ENCODE peak calls at places on chromosome 12, in six cellular contexts. One of them, this sample, is unnamed.

GRCh38 chr12:88496429-88497190 is 83.7 kb downstream of the KITLG start:
- DNase-seq in SK-N-SH: peak
- DNase-seq in HCT116: no peak
- DNase-seq in vagina: no peak
- DNase-seq in endothelial cell of umbilical vein: no peak
- DNase-seq in upper lobe of left lung: no peak
- DNase-seq in this sample: no peak

GRCh38 chr12:101599771-101600486 is 5.2 kb downstream of the MYBPC1 start:
- DNase-seq in SK-N-SH: no peak
- DNase-seq in vagina: no peak
- DNase-seq in HCT116: no peak
- DNase-seq in endothelial cell of umbilical vein: no peak
- DNase-seq in upper lobe of left lung: no peak
- DNase-seq in this sample: no peak

GRCh38 chr12:52074006-52074405 is 4.2 kb downstream of the ATG101 start:
- DNase-seq in vagina: no peak
- DNase-seq in upper lobe of left lung: peak
- DNase-seq in endothelial cell of umbilical vein: no peak
- DNase-seq in SK-N-SH: no peak
- DNase-seq in HCT116: no peak
- DNase-seq in this sample: no peak

GRCh38 chr12:67151891-67152290 is 117.3 kb upstream of the CAND1 start:
- DNase-seq in HCT116: no peak
- DNase-seq in upper lobe of left lung: no peak
- DNase-seq in SK-N-SH: no peak
- DNase-seq in vagina: no peak
- DNase-seq in endothelial cell of umbilical vein: no peak
- DNase-seq in this sample: peak

GRCh38 chr12:78146365-78146772 is 315.7 kb downstream of the NAV3 start:
- DNase-seq in upper lobe of left lung: no peak
- DNase-seq in HCT116: peak
- DNase-seq in endothelial cell of umbilical vein: peak
- DNase-seq in vagina: no peak
- DNase-seq in SK-N-SH: peak
- DNase-seq in this sample: no peak

GRCh38 chr12:99732121-99732520 is 84.6 kb downstream of the GARIN6 start:
- DNase-seq in HCT116: no peak
- DNase-seq in upper lobe of left lung: no peak
- DNase-seq in vagina: no peak
- DNase-seq in SK-N-SH: no peak
- DNase-seq in endothelial cell of umbilical vein: no peak
- DNase-seq in this sample: no peak

GRCh38 chr12:93073324-93073723 is 144.2 kb upstream of the EEA1 start:
- DNase-seq in endothelial cell of umbilical vein: no peak
- DNase-seq in SK-N-SH: no peak
- DNase-seq in HCT116: no peak
- DNase-seq in vagina: no peak
- DNase-seq in upper lobe of left lung: no peak
- DNase-seq in this sample: no peak

GRCh38 chr12:95766356-95767019 is 24.1 kb downstream of the NTN4 start:
- DNase-seq in vagina: no peak
- DNase-seq in endothelial cell of umbilical vein: no peak
- DNase-seq in HCT116: no peak
- DNase-seq in upper lobe of left lung: no peak
- DNase-seq in SK-N-SH: no peak
- DNase-seq in this sample: no peak

GRCh38 chr12:73301530-73301929 is 1029.4 kb downstream of the TRHDE start:
- DNase-seq in upper lobe of left lung: no peak
- DNase-seq in vagina: no peak
- DNase-seq in endothelial cell of umbilical vein: no peak
- DNase-seq in HCT116: no peak
- DNase-seq in SK-N-SH: no peak
- DNase-seq in this sample: no peak

GRCh38 chr12:121203482-121203881 is 6.4 kb upstream of the P2RX4 start:
- DNase-seq in endothelial cell of umbilical vein: no peak
- DNase-seq in SK-N-SH: no peak
- DNase-seq in upper lobe of left lung: no peak
- DNase-seq in vagina: no peak
- DNase-seq in HCT116: no peak
- DNase-seq in this sample: no peak

GRCh38 chr12:28781671-28782652 is 367.1 kb upstream of the FAR2 start:
- DNase-seq in vagina: no peak
- DNase-seq in HCT116: no peak
- DNase-seq in endothelial cell of umbilical vein: peak
- DNase-seq in upper lobe of left lung: no peak
- DNase-seq in SK-N-SH: no peak
- DNase-seq in this sample: no peak

GRCh38 chr12:101107032-101107763 is 102.8 kb downstream of the SLC5A8 start:
- DNase-seq in endothelial cell of umbilical vein: no peak
- DNase-seq in upper lobe of left lung: no peak
- DNase-seq in SK-N-SH: no peak
- DNase-seq in vagina: no peak
- DNase-seq in HCT116: no peak
- DNase-seq in this sample: no peak

GRCh38 chr12:57000393-57000792 is 6.0 kb downstream of the ZBTB39 start:
- DNase-seq in vagina: no peak
- DNase-seq in SK-N-SH: no peak
- DNase-seq in endothelial cell of umbilical vein: no peak
- DNase-seq in HCT116: no peak
- DNase-seq in upper lobe of left lung: no peak
- DNase-seq in this sample: no peak

DNA sequence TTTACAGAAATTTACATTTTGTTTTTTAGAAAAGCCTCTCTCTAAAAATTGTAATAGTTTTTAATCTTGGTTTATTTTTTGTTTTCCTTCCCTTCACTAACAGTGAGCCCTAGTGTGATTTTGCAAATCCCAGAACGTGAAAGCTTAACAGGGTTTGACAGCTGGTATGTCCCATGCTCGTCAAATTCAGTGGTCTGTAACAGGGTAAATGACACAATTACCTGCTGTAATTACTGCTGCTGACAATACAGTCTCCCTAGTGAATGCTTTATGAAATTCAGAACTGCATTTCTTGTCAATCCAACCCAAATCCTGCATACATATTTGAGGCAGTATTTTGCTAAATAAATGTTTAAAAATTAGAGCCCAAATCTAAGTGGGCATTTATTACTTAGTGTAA is 249.2 kb downstream of the NELL2 start:
- DNase-seq in vagina: no peak
- DNase-seq in SK-N-SH: no peak
- DNase-seq in upper lobe of left lung: no peak
- DNase-seq in endothelial cell of umbilical vein: no peak
- DNase-seq in HCT116: no peak
- DNase-seq in this sample: no peak
- TF ChIP-seq POLR2AphosphoS5 in vagina: no peak
- TF ChIP-seq POLR2AphosphoS5 in SK-N-SH: no peak
- TF ChIP-seq POLR2AphosphoS5 in upper lobe of left lung: no peak
- TF ChIP-seq POLR2AphosphoS5 in endothelial cell of umbilical vein: no peak
- TF ChIP-seq POLR2AphosphoS5 in HCT116: no peak
- TF ChIP-seq POLR2AphosphoS5 in this sample: no peak

DNA sequence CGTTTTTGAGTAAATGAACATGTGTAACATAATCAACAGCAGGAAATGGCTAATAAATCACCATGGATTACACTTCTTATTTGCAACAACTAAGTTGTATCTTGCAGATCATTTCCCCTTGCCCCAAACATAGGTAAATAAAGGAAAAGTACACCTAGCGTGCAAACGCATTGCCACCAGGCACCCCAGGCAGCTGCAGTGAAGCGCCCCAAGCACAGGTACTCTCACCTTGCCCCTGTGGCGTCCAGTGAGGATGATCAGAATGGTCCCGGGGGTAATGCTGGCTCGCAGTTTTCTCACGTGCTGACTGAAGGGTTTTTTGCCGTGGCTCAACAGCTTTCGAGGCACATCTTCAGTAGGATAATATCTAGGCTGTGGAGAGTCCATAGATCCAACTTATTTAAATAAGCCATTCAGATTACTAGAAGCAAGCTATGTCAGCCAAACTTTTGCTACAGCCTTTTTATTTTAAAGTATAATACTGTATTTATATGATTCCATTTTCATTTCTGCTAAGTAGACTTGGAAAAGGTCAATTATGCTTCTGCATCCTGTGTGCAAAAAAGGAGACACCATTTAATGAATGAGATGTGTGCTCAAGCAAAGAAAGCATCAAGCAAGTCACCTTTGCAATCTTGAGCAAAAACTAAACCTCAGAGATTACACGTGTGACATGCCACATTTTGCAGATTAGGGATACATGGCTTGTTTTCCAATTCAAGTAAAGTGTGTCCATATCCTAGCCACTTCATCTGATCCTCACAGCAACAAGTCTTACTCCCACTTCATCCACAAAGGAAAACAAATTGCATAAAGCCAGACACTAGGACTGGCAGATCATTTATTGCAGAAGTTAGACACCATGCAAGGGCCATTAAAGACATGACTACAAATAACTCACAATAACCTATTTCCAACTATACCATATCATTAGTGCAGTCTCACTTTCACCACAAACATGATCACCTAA is 2.6 kb downstream of the RPL6 start:
- DNase-seq in HCT116: no peak
- DNase-seq in endothelial cell of umbilical vein: no peak
- DNase-seq in upper lobe of left lung: no peak
- DNase-seq in SK-N-SH: no peak
- DNase-seq in vagina: no peak
- DNase-seq in this sample: no peak
- TF ChIP-seq POLR2AphosphoS5 in HCT116: no peak
- TF ChIP-seq POLR2AphosphoS5 in endothelial cell of umbilical vein: no peak
- TF ChIP-seq POLR2AphosphoS5 in upper lobe of left lung: no peak
- TF ChIP-seq POLR2AphosphoS5 in SK-N-SH: no peak
- TF ChIP-seq POLR2AphosphoS5 in vagina: no peak
- TF ChIP-seq POLR2AphosphoS5 in this sample: peak

GRCh38 chr12:113589437-113589836 is 117.8 kb upstream of the LHX5 start:
- DNase-seq in endothelial cell of umbilical vein: no peak
- DNase-seq in SK-N-SH: no peak
- DNase-seq in upper lobe of left lung: no peak
- DNase-seq in vagina: no peak
- DNase-seq in HCT116: no peak
- DNase-seq in this sample: no peak

GRCh38 chr12:113594967-113595366 is 123.3 kb upstream of the LHX5 start:
- DNase-seq in vagina: no peak
- DNase-seq in HCT116: no peak
- DNase-seq in upper lobe of left lung: no peak
- DNase-seq in endothelial cell of umbilical vein: no peak
- DNase-seq in SK-N-SH: no peak
- DNase-seq in this sample: no peak

GRCh38 chr12:113587720-113588119 is 116.0 kb upstream of the LHX5 start:
- DNase-seq in upper lobe of left lung: no peak
- DNase-seq in vagina: no peak
- DNase-seq in SK-N-SH: no peak
- DNase-seq in HCT116: no peak
- DNase-seq in endothelial cell of umbilical vein: no peak
- DNase-seq in this sample: no peak

GRCh38 chr12:113586461-113586860 is 114.8 kb upstream of the LHX5 start:
- DNase-seq in HCT116: no peak
- DNase-seq in endothelial cell of umbilical vein: no peak
- DNase-seq in SK-N-SH: no peak
- DNase-seq in vagina: no peak
- DNase-seq in upper lobe of left lung: no peak
- DNase-seq in this sample: no peak

GRCh38 chr12:113591480-113591971 is 119.9 kb upstream of the LHX5 start:
- DNase-seq in upper lobe of left lung: peak
- DNase-seq in SK-N-SH: peak
- DNase-seq in endothelial cell of umbilical vein: no peak
- DNase-seq in HCT116: no peak
- DNase-seq in vagina: no peak
- DNase-seq in this sample: no peak
- TF ChIP-seq POLR2AphosphoS5 in upper lobe of left lung: no peak
- TF ChIP-seq POLR2AphosphoS5 in SK-N-SH: no peak
- TF ChIP-seq POLR2AphosphoS5 in endothelial cell of umbilical vein: no peak
- TF ChIP-seq POLR2AphosphoS5 in HCT116: no peak
- TF ChIP-seq POLR2AphosphoS5 in vagina: no peak
- TF ChIP-seq POLR2AphosphoS5 in this sample: no peak

DNA sequence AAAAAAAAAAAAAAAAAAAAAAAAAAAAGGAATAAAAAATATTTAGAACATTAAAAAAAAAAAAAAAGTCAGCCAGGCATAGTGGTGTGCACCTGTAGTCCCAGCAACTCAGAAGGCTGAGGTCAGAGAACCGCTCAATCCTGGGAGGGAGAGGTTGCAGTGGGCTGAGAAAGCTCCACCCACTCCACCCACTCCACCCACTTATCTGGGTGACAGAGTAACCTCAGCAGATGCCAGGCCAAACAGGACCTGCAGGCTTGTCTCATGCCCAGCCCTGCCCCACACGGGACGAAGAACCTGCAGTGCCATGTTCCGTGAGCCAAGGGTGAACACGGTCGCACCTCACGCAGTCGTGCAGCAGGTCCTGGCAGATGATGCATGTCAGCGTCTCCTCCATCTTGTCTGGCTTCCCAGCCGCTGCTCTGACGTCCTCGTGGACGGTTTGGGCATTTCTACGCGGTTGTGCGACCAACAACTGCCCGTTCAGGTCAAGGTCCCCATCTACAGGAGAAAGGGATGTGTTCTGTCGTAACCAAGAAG is 28.6 kb downstream of the CHFR start:
- DNase-seq in upper lobe of left lung: no peak
- DNase-seq in SK-N-SH: no peak
- DNase-seq in endothelial cell of umbilical vein: no peak
- DNase-seq in HCT116: no peak
- DNase-seq in vagina: no peak
- DNase-seq in this sample: no peak
- TF ChIP-seq POLR2AphosphoS5 in upper lobe of left lung: no peak
- TF ChIP-seq POLR2AphosphoS5 in SK-N-SH: no peak
- TF ChIP-seq POLR2AphosphoS5 in endothelial cell of umbilical vein: no peak
- TF ChIP-seq POLR2AphosphoS5 in HCT116: no peak
- TF ChIP-seq POLR2AphosphoS5 in vagina: no peak
- TF ChIP-seq POLR2AphosphoS5 in this sample: no peak

DNA sequence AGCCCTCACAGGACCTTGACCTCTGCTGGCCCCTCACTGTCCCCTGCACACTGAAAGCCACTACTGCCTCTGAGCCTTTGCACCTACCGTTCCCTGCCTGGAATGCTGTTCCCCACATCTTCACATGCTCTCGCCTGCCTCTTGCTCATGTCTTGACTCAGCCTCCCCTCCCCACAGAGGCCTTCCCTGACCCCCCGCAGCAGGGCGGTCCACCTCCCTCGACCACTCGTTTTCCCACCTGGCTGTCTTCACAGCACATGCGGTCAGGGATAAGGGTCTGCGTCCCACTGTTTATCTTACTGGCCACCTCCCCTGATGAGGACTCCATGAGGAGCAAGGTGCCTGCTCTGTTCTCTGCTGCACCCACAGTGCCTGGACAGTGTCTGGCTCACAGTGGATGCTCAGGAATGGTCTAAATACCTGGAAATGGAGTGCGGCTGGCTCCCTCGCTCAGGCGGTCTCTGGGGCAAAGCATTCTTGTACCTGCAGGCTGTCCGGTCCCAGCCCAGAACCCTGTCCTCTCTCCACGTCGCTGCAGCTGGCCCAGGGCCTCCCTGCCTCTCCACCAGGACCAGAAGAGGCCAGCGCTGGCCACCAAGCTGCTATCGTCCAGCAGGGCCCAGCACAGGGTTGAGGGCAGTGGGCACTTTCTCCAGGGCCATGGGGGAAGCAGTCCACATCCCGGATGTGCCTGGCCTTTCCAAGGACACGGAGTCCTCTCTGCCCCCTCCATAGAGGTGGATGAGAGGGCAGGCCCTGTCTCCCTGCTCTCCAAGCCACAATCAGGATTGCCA is 107.4 kb downstream of the NCOR2 start:
- DNase-seq in HCT116: no peak
- DNase-seq in endothelial cell of umbilical vein: no peak
- DNase-seq in upper lobe of left lung: peak
- DNase-seq in vagina: no peak
- DNase-seq in SK-N-SH: no peak
- DNase-seq in this sample: no peak
- TF ChIP-seq POLR2AphosphoS5 in HCT116: no peak
- TF ChIP-seq POLR2AphosphoS5 in endothelial cell of umbilical vein: no peak
- TF ChIP-seq POLR2AphosphoS5 in upper lobe of left lung: no peak
- TF ChIP-seq POLR2AphosphoS5 in vagina: no peak
- TF ChIP-seq POLR2AphosphoS5 in SK-N-SH: no peak
- TF ChIP-seq POLR2AphosphoS5 in this sample: no peak